ENCODE peak calls at places on chromosome 3, in four cellular contexts. One of them, this sample, is unnamed.
A peak's percentile ranks its signal among the peaks of the same experiment; 100 is the strongest.

GRCh38 chr3:30614943-30615342 is 8.5 kb downstream of the TGFBR2 start:
- DNase-seq in K562: no peak
- DNase-seq in GM12878: no peak
- DNase-seq in HepG2: no peak
- DNase-seq in this sample: no peak

GRCh38 chr3:161219495-161219894 is 1.6 kb upstream of the NMD3 start:
- DNase-seq in GM12878: no peak
- DNase-seq in K562: no peak
- DNase-seq in HepG2: no peak
- DNase-seq in this sample: no peak

GRCh38 chr3:29319262-29319661 is 38.4 kb downstream of the RBMS3 start:
- DNase-seq in GM12878: peak; percentile 55
- DNase-seq in HepG2: no peak
- DNase-seq in K562: no peak
- DNase-seq in this sample: no peak

GRCh38 chr3:188389711-188390346 is 235.9 kb downstream of the LPP start:
- DNase-seq in GM12878: no peak
- DNase-seq in HepG2: no peak
- DNase-seq in K562: no peak
- DNase-seq in this sample: no peak

GRCh38 chr3:45409369-45409768 is 21.0 kb downstream of the LARS2 start:
- DNase-seq in K562: no peak
- DNase-seq in GM12878: no peak
- DNase-seq in HepG2: no peak
- DNase-seq in this sample: no peak

GRCh38 chr3:12430086-12430485 is 54.2 kb upstream of the TSEN2 start:
- DNase-seq in HepG2: no peak
- DNase-seq in GM12878: no peak
- DNase-seq in K562: no peak
- DNase-seq in this sample: no peak

GRCh38 chr3:5149306-5149880 is 27.3 kb downstream of the ARL8B start:
- DNase-seq in GM12878: no peak
- DNase-seq in HepG2: no peak
- DNase-seq in K562: peak; percentile 29
- DNase-seq in this sample: no peak

GRCh38 chr3:196948442-196949365 is 6.4 kb upstream of the NCBP2 start:
- DNase-seq in HepG2: peak; percentile 63
- DNase-seq in GM12878: no peak
- DNase-seq in K562: peak; percentile 65
- DNase-seq in this sample: peak; percentile 21

GRCh38 chr3:37301980-37302379 is 127.6 kb upstream of the LRRFIP2 start:
- DNase-seq in GM12878: no peak
- DNase-seq in HepG2: no peak
- DNase-seq in K562: no peak
- DNase-seq in this sample: no peak

GRCh38 chr3:42979044-42979962 is at the start of gene GASK1A:
- DNase-seq in K562: no peak
- DNase-seq in HepG2: no peak
- DNase-seq in GM12878: no peak
- DNase-seq in this sample: peak; percentile 62

GRCh38 chr3:49296781-49297420 is 19.9 kb upstream of the C3orf62 start:
- DNase-seq in GM12878: no peak
- DNase-seq in K562: no peak
- DNase-seq in HepG2: no peak
- DNase-seq in this sample: no peak

GRCh38 chr3:13507791-13508339 is 27.8 kb downstream of the HDAC11 start:
- DNase-seq in HepG2: no peak
- DNase-seq in GM12878: no peak
- DNase-seq in K562: no peak
- DNase-seq in this sample: no peak

GRCh38 chr3:52558436-52558835 is 22.0 kb downstream of the UQCC5 start:
- DNase-seq in HepG2: no peak
- DNase-seq in GM12878: no peak
- DNase-seq in K562: no peak
- DNase-seq in this sample: no peak

GRCh38 chr3:51378075-51378474 is 7.0 kb upstream of the MANF start:
- DNase-seq in GM12878: no peak
- DNase-seq in K562: no peak
- DNase-seq in HepG2: no peak
- DNase-seq in this sample: no peak

GRCh38 chr3:133915685-133916639 is 20.3 kb upstream of the RAB6B start:
- DNase-seq in K562: no peak
- DNase-seq in GM12878: no peak
- DNase-seq in HepG2: no peak
- DNase-seq in this sample: no peak

GRCh38 chr3:33067484-33067883 is 29.5 kb downstream of the GLB1 start:
- DNase-seq in K562: peak; percentile 67
- DNase-seq in GM12878: no peak
- DNase-seq in HepG2: peak; percentile 66
- DNase-seq in this sample: no peak

GRCh38 chr3:73509812-73510211 is 114.9 kb downstream of the PDZRN3 start:
- DNase-seq in HepG2: no peak
- DNase-seq in GM12878: no peak
- DNase-seq in K562: no peak
- DNase-seq in this sample: no peak

GRCh38 chr3:151580592-151580991 is 119.7 kb upstream of the IGSF10 start:
- DNase-seq in GM12878: no peak
- DNase-seq in HepG2: no peak
- DNase-seq in K562: no peak
- DNase-seq in this sample: no peak

GRCh38 chr3:36405193-36405592 is 24.9 kb downstream of the STAC start:
- DNase-seq in HepG2: no peak
- DNase-seq in GM12878: no peak
- DNase-seq in K562: no peak
- DNase-seq in this sample: no peak

GRCh38 chr3:107978116-107979057 is 112.4 kb downstream of the CD47 start:
- DNase-seq in GM12878: no peak
- DNase-seq in K562: no peak
- DNase-seq in HepG2: no peak
- DNase-seq in this sample: no peak

GRCh38 chr3:177150970-177151627 is 46.2 kb downstream of the TBL1XR1 start:
- DNase-seq in GM12878: peak; percentile 48
- DNase-seq in HepG2: peak; percentile 18
- DNase-seq in K562: peak; percentile 67
- DNase-seq in this sample: no peak

GRCh38 chr3:175270199-175270837 is 411.2 kb downstream of the NAALADL2 start:
- DNase-seq in K562: no peak
- DNase-seq in GM12878: no peak
- DNase-seq in HepG2: no peak
- DNase-seq in this sample: peak; percentile 35

GRCh38 chr3:118110196-118110595 is 924.5 kb downstream of the IGSF11 start:
- DNase-seq in GM12878: no peak
- DNase-seq in K562: no peak
- DNase-seq in HepG2: no peak
- DNase-seq in this sample: no peak

GRCh38 chr3:160129459-160130061 is 95.7 kb upstream of the C3orf80 start:
- DNase-seq in GM12878: peak; percentile 19
- DNase-seq in K562: no peak
- DNase-seq in HepG2: no peak
- DNase-seq in this sample: no peak

GRCh38 chr3:55449527-55449926 is 37.6 kb downstream of the WNT5A start:
- DNase-seq in GM12878: no peak
- DNase-seq in HepG2: no peak
- DNase-seq in K562: no peak
- DNase-seq in this sample: no peak

GRCh38 chr3:170949211-170949610 is 40.8 kb upstream of the EIF5A2 start:
- DNase-seq in HepG2: no peak
- DNase-seq in GM12878: no peak
- DNase-seq in K562: no peak
- DNase-seq in this sample: no peak

GRCh38 chr3:96007650-96008195 is 806.7 kb upstream of the EPHA6 start:
- DNase-seq in GM12878: no peak
- DNase-seq in K562: no peak
- DNase-seq in HepG2: no peak
- DNase-seq in this sample: no peak

GRCh38 chr3:81888822-81889557 is 127.5 kb upstream of the GBE1 start:
- DNase-seq in GM12878: no peak
- DNase-seq in HepG2: no peak
- DNase-seq in K562: no peak
- DNase-seq in this sample: no peak

GRCh38 chr3:125051205-125051604 is 4.6 kb downstream of the HEG1 start:
- DNase-seq in HepG2: no peak
- DNase-seq in K562: no peak
- DNase-seq in GM12878: no peak
- DNase-seq in this sample: no peak

GRCh38 chr3:53628546-53629395 is 134.4 kb downstream of the CACNA1D start:
- DNase-seq in K562: no peak
- DNase-seq in HepG2: no peak
- DNase-seq in GM12878: no peak
- DNase-seq in this sample: no peak

GRCh38 chr3:10531031-10531430 is 25.6 kb upstream of the ATP2B2 start:
- DNase-seq in GM12878: no peak
- DNase-seq in K562: no peak
- DNase-seq in HepG2: no peak
- DNase-seq in this sample: no peak

GRCh38 chr3:153350420-153350819 is 188.4 kb downstream of the RAP2B start:
- DNase-seq in GM12878: no peak
- DNase-seq in HepG2: peak; percentile 86
- DNase-seq in K562: no peak
- DNase-seq in this sample: no peak

GRCh38 chr3:43194490-43195115 is 88.7 kb upstream of the POMGNT2 start:
- DNase-seq in GM12878: no peak
- DNase-seq in K562: no peak
- DNase-seq in HepG2: no peak
- DNase-seq in this sample: no peak

GRCh38 chr3:194328080-194328571 is 23.0 kb downstream of the CPN2 start:
- DNase-seq in GM12878: no peak
- DNase-seq in HepG2: no peak
- DNase-seq in K562: peak; percentile 47
- DNase-seq in this sample: no peak

GRCh38 chr3:45688194-45688881 is 858 bp upstream of the SACM1L start:
- DNase-seq in GM12878: no peak
- DNase-seq in HepG2: peak; percentile 29
- DNase-seq in K562: peak; percentile 82
- DNase-seq in this sample: peak; percentile 43

GRCh38 chr3:171838218-171838720 is 4.9 kb upstream of the TMEM212 start:
- DNase-seq in GM12878: no peak
- DNase-seq in HepG2: peak; percentile 90
- DNase-seq in K562: peak; percentile 28
- DNase-seq in this sample: no peak

DNA sequence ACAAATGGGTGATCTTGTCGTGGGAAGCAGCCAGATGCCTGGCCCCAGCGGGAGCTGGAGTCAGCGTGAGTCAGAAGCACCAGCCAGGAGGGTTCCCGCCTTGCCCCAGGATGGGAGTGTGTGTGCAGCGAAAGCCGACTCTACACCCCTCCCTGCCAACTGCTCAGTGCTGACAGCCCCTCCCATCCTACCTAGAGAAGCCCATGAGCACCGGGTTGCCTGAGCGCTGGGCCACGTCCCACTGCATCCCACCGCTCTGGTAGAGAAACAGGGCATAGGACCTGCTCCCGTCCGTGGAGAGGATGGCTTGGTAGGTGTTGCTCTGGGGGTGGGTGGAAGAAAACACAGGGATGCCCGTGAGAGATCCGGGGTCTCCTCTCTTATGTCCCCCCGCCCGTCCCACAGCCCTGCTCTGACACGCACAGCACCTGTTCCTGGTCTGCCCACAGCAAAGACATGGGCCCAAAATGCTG is 42.9 kb downstream of the MUC4 start:
- DNase-seq in HepG2: no peak
- DNase-seq in K562: no peak
- DNase-seq in GM12878: no peak
- DNase-seq in this sample: no peak
- TF ChIP-seq FOXK2 in HepG2: no peak
- TF ChIP-seq FOXK2 in K562: no peak
- TF ChIP-seq FOXK2 in GM12878: no peak
- TF ChIP-seq FOXK2 in this sample: no peak

GRCh38 chr3:127682576-127682975 is 9.8 kb downstream of the ABTB1 start:
- DNase-seq in K562: no peak
- DNase-seq in GM12878: no peak
- DNase-seq in HepG2: no peak
- DNase-seq in this sample: no peak
- TF ChIP-seq SP1 in K562: no peak
- TF ChIP-seq SP1 in GM12878: no peak
- TF ChIP-seq SP1 in HepG2: no peak
- TF ChIP-seq SP1 in this sample: no peak

GRCh38 chr3:129690406-129690805 is 83.9 kb upstream of the PLXND1 start:
- DNase-seq in K562: peak; percentile 63
- DNase-seq in HepG2: peak; percentile 78
- DNase-seq in GM12878: peak; percentile 48
- DNase-seq in this sample: peak; percentile 61
- TF ChIP-seq FOXK2 in K562: no peak
- TF ChIP-seq FOXK2 in HepG2: no peak
- TF ChIP-seq FOXK2 in GM12878: no peak
- TF ChIP-seq FOXK2 in this sample: no peak

DNA sequence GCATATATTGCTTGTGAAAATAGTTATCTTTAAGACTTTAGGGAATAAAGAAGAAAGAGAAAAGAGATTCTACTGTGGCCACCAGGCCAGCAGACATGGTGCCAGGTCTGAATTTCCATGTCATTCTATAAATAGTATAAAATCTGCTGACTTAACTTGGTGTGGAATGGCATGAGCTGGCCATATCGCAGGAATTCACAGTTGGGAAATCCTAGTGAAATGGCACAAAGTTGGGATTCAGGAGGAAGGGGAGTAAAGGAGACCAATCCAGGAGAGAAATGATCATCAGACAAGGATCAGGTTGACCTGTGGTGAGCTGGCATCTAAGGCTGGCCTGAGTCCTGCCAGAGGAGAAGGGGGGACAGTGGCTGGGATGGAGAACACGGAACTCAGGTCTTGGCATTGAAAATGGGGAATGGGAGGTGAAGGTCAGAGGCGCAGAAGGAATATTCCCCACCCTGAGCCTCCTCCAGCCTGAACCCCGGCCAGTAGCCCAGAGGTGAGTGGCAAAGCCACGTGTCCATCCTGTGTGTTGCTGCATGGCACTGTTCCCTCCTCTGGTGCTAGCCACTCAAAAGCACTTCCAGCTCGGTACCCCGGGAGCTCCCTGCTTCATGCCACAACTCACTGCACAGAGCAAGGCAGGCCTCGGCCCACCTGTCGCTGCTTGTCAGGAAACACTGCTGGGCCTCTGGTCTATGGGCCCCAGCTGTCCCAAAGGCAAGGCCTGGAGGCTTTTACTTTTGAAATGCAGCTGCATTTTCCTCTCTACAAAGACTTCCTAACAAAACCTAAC is 51.4 kb downstream of the SSUH2 start:
- DNase-seq in HepG2: no peak
- DNase-seq in K562: no peak
- DNase-seq in GM12878: no peak
- DNase-seq in this sample: no peak
- TF ChIP-seq SP1 in HepG2: no peak
- TF ChIP-seq SP1 in K562: no peak
- TF ChIP-seq SP1 in GM12878: no peak
- TF ChIP-seq SP1 in this sample: no peak

GRCh38 chr3:116034797-116035196 is 410.5 kb downstream of the LSAMP start:
- DNase-seq in K562: no peak
- DNase-seq in HepG2: no peak
- DNase-seq in GM12878: no peak
- DNase-seq in this sample: peak; percentile 10

GRCh38 chr3:116045251-116045770 is 400.0 kb downstream of the LSAMP start:
- DNase-seq in GM12878: no peak
- DNase-seq in K562: peak; percentile 56
- DNase-seq in HepG2: no peak
- DNase-seq in this sample: no peak

GRCh38 chr3:116037954-116038911 is 407.1 kb downstream of the LSAMP start:
- DNase-seq in GM12878: peak; percentile 58
- DNase-seq in K562: peak; percentile 50
- DNase-seq in HepG2: no peak
- DNase-seq in this sample: no peak

GRCh38 chr3:116038968-116039950 is 406.0 kb downstream of the LSAMP start:
- DNase-seq in K562: peak; percentile 81
- DNase-seq in HepG2: no peak
- DNase-seq in GM12878: no peak
- DNase-seq in this sample: no peak

GRCh38 chr3:116040152-116040551 is 405.1 kb downstream of the LSAMP start:
- DNase-seq in GM12878: no peak
- DNase-seq in K562: peak; percentile 52
- DNase-seq in HepG2: no peak
- DNase-seq in this sample: no peak
- TF ChIP-seq FOXK2 in GM12878: no peak
- TF ChIP-seq FOXK2 in K562: no peak
- TF ChIP-seq FOXK2 in HepG2: no peak
- TF ChIP-seq FOXK2 in this sample: no peak

This sample was measured in HEK293T.